ENCODE peak calls at places on chromosome 2, in six cellular contexts. O is GM12864, P is IMR-90, Q is breast epithelium, G is K562, U is A549. W is an unnamed sample.

GRCh38 chr2:60066096-60066839 is 487.2 kb downstream of the BCL11A start:
- DNase-seq in O (no peak), P (no peak), Q (no peak), G (no peak), U (no peak), W (no peak)

GRCh38 chr2:172095146-172095904 is 7.4 kb downstream of the DLX2 start:
- DNase-seq in O (no peak), P (peak; percentile 78), Q (no peak), G (no peak), U (peak; percentile 62), W (no peak)

GRCh38 chr2:173631123-173631450 is 276.4 kb downstream of the CDCA7 start:
- DNase-seq in O (no peak), P (peak; percentile 34), Q (no peak), G (no peak), U (peak; percentile 13), W (no peak)

GRCh38 chr2:145593991-145594702 is 1074.2 kb upstream of the ZEB2 start:
- DNase-seq in O (no peak), P (peak; percentile 84), Q (no peak), G (peak; percentile 27), U (peak; percentile 3), W (no peak)

GRCh38 chr2:229474125-229474524 is 203.0 kb upstream of the PID1 start:
- DNase-seq in O (no peak), P (no peak), Q (no peak), G (no peak), U (no peak), W (no peak)

GRCh38 chr2:184540246-184540789 is 58.0 kb upstream of the ZNF804A start:
- DNase-seq in O (no peak), P (no peak), Q (no peak), G (no peak), U (no peak), W (no peak)

GRCh38 chr2:62114564-62114963 is 81.4 kb upstream of the B3GNT2 start:
- DNase-seq in O (no peak), P (no peak), Q (no peak), G (no peak), U (no peak), W (no peak)

GRCh38 chr2:26255735-26256384 is 11.1 kb downstream of the HADHB start:
- DNase-seq in O (no peak), P (no peak), Q (no peak), G (no peak), U (no peak), W (no peak)

GRCh38 chr2:11446733-11447248 is 19.2 kb downstream of the E2F6 start:
- DNase-seq in O (peak; percentile 18), P (peak; percentile 67), Q (no peak), G (peak; percentile 56), U (peak; percentile 58), W (no peak)

GRCh38 chr2:17030070-17030469 is 364.4 kb upstream of the CYRIA start:
- DNase-seq in O (no peak), P (no peak), Q (no peak), G (no peak), U (no peak), W (no peak)

GRCh38 chr2:32678825-32679224 is 51.0 kb downstream of the TTC27 start:
- DNase-seq in O (no peak), P (peak; percentile 73), Q (no peak), G (no peak), U (no peak), W (no peak)

GRCh38 chr2:1746174-1747064 is 2.1 kb upstream of the PXDN start:
- DNase-seq in O (no peak), P (no peak), Q (no peak), G (no peak), U (no peak), W (no peak)

GRCh38 chr2:160411167-160411566 is 82.4 kb downstream of the RBMS1 start:
- DNase-seq in O (no peak), P (no peak), Q (no peak), G (no peak), U (no peak), W (no peak)

GRCh38 chr2:216636570-216637450 is 3.6 kb downstream of the IGFBP2 start:
- DNase-seq in O (no peak), P (peak; percentile 37), Q (no peak), G (peak; percentile 19), U (peak; percentile 67), W (no peak)

GRCh38 chr2:36561223-36561944 is 36.6 kb downstream of the FEZ2 start:
- DNase-seq in O (no peak), P (peak; percentile 93), Q (no peak), G (no peak), U (peak; percentile 72), W (no peak)
- H3K4me3 ChIP-seq in O (no peak overlapping the region), P (no peak overlapping the region), Q (no peak overlapping the region), G (no peak overlapping the region), U (peak overlapping the region; percentile 14), W (no peak overlapping the region)

DNA sequence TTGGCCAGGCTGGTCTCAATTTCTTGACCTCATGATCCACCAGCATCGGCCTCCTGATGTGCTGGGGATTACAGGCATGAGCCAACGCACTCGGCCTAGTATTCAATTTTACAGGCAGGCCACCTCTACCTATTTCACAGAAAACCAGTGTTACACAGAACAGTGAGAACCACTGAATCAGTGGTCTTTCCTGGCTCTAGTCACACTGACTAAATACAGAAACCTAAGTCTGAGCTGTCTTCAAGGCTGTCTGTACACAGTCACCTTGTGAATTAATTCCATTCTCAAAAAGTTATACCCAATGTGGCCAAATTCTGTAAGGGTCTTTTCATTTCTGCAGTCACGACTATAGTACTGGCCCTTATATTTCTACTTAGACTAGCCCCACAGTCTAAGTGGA is 3.5 kb downstream of the RNF149 start:
- DNase-seq in O (no peak), P (no peak), Q (no peak), G (no peak), U (no peak), W (no peak)
- H3K4me3 ChIP-seq in O (no peak overlapping the region), P (no peak overlapping the region), Q (peak overlapping the region; percentile 90), G (no peak overlapping the region), U (no peak overlapping the region), W (no peak overlapping the region)

GRCh38 chr2:96291751-96292150 is 13.6 kb downstream of the SNRNP200 start:
- DNase-seq in O (no peak), P (no peak), Q (no peak), G (no peak), U (no peak), W (no peak)

GRCh38 chr2:96301897-96302296 is 3.4 kb downstream of the SNRNP200 start:
- DNase-seq in O (no peak), P (no peak), Q (no peak), G (no peak), U (no peak), W (no peak)

GRCh38 chr2:96296925-96297324 is 8.4 kb downstream of the SNRNP200 start:
- DNase-seq in O (no peak), P (no peak), Q (no peak), G (no peak), U (no peak), W (no peak)
- H3K4me3 ChIP-seq in O (no peak overlapping the region), P (no peak overlapping the region), Q (no peak overlapping the region), G (no peak overlapping the region), U (no peak overlapping the region), W (no peak overlapping the region)

GRCh38 chr2:237715459-237715947 is 83.1 kb upstream of the RBM44 start:
- DNase-seq in O (no peak), P (no peak), Q (no peak), G (no peak), U (no peak), W (no peak)
- H3K4me3 ChIP-seq in O (no peak overlapping the region), P (no peak overlapping the region), Q (no peak overlapping the region), G (no peak overlapping the region), U (no peak overlapping the region), W (peak overlapping the region; percentile 37)

W was measured in esophagus squamous epithelium.